ENCODE peak calls at places on chromosomes 3 and 15, in six cellular contexts. One of them, this sample, is unnamed.

GRCh38 chr3:72169561-72170472 is 384.9 kb upstream of the PROK2 start:
- DNase-seq in A549: no peak
- DNase-seq in GM12892: no peak
- DNase-seq in vagina: no peak
- DNase-seq in Peyer's patch: no peak
- DNase-seq in breast epithelium: no peak
- DNase-seq in this sample: no peak

GRCh38 chr3:133880886-133881455 is 14.7 kb downstream of the RAB6B start:
- DNase-seq in A549: no peak
- DNase-seq in GM12892: no peak
- DNase-seq in vagina: no peak
- DNase-seq in Peyer's patch: no peak
- DNase-seq in breast epithelium: peak; percentile 1
- DNase-seq in this sample: no peak

GRCh38 chr3:96779810-96780209 is 34.6 kb upstream of the EPHA6 start:
- DNase-seq in A549: no peak
- DNase-seq in GM12892: no peak
- DNase-seq in vagina: no peak
- DNase-seq in Peyer's patch: no peak
- DNase-seq in breast epithelium: no peak
- DNase-seq in this sample: no peak

GRCh38 chr15:84840741-84841429 is 23.7 kb downstream of the ALPK3 start:
- DNase-seq in A549: no peak
- DNase-seq in GM12892: no peak
- DNase-seq in vagina: no peak
- DNase-seq in Peyer's patch: peak; percentile 69
- DNase-seq in breast epithelium: peak; percentile 67
- DNase-seq in this sample: peak; percentile 51

GRCh38 chr3:42421818-42422796 is 11.7 kb upstream of the LYZL4 start:
- DNase-seq in A549: no peak
- DNase-seq in GM12892: no peak
- DNase-seq in vagina: no peak
- DNase-seq in Peyer's patch: peak; percentile 72
- DNase-seq in breast epithelium: no peak
- DNase-seq in this sample: no peak

GRCh38 chr15:39585394-39585841 is 4.5 kb downstream of the THBS1 start:
- DNase-seq in A549: no peak
- DNase-seq in GM12892: no peak
- DNase-seq in vagina: no peak
- DNase-seq in Peyer's patch: no peak
- DNase-seq in breast epithelium: no peak
- DNase-seq in this sample: no peak

GRCh38 chr15:79743032-79743431 is 153.8 kb downstream of the MTHFS start:
- DNase-seq in A549: no peak
- DNase-seq in GM12892: no peak
- DNase-seq in vagina: no peak
- DNase-seq in Peyer's patch: no peak
- DNase-seq in breast epithelium: no peak
- DNase-seq in this sample: no peak

GRCh38 chr3:55765906-55766701 is 279.0 kb upstream of the WNT5A start:
- DNase-seq in A549: no peak
- DNase-seq in GM12892: no peak
- DNase-seq in vagina: no peak
- DNase-seq in Peyer's patch: no peak
- DNase-seq in breast epithelium: no peak
- DNase-seq in this sample: no peak

GRCh38 chr15:90873998-90874605 is 5.7 kb downstream of the FURIN start:
- DNase-seq in A549: no peak
- DNase-seq in GM12892: no peak
- DNase-seq in vagina: no peak
- DNase-seq in Peyer's patch: peak; percentile 47
- DNase-seq in breast epithelium: no peak
- DNase-seq in this sample: no peak

GRCh38 chr3:61855211-61855610 is 293.8 kb downstream of the PTPRG start:
- DNase-seq in A549: no peak
- DNase-seq in GM12892: no peak
- DNase-seq in vagina: no peak
- DNase-seq in Peyer's patch: no peak
- DNase-seq in breast epithelium: no peak
- DNase-seq in this sample: no peak

GRCh38 chr15:101170568-101171350 is 81.1 kb downstream of the CHSY1 start:
- DNase-seq in A549: no peak
- DNase-seq in GM12892: no peak
- DNase-seq in vagina: peak; percentile 96
- DNase-seq in Peyer's patch: no peak
- DNase-seq in breast epithelium: no peak
- DNase-seq in this sample: peak; percentile 52

GRCh38 chr15:90553248-90553745 is 23.6 kb downstream of the CRTC3 start:
- DNase-seq in A549: no peak
- DNase-seq in GM12892: no peak
- DNase-seq in vagina: no peak
- DNase-seq in Peyer's patch: no peak
- DNase-seq in breast epithelium: no peak
- DNase-seq in this sample: no peak

GRCh38 chr3:111695584-111696213 is 100.6 kb upstream of the ZBED2 start:
- DNase-seq in A549: peak; percentile 25
- DNase-seq in GM12892: no peak
- DNase-seq in vagina: no peak
- DNase-seq in Peyer's patch: no peak
- DNase-seq in breast epithelium: no peak
- DNase-seq in this sample: no peak

GRCh38 chr15:57061696-57062095 is 143.3 kb downstream of the TCF12 start:
- DNase-seq in A549: no peak
- DNase-seq in GM12892: no peak
- DNase-seq in vagina: no peak
- DNase-seq in Peyer's patch: no peak
- DNase-seq in breast epithelium: no peak
- DNase-seq in this sample: no peak

GRCh38 chr15:42348083-42348482 is 11.2 kb upstream of the CAPN3 start:
- DNase-seq in A549: no peak
- DNase-seq in GM12892: no peak
- DNase-seq in vagina: no peak
- DNase-seq in Peyer's patch: no peak
- DNase-seq in breast epithelium: no peak
- DNase-seq in this sample: peak; percentile 23

GRCh38 chr3:55554621-55555020 is 67.5 kb upstream of the WNT5A start:
- DNase-seq in A549: no peak
- DNase-seq in GM12892: no peak
- DNase-seq in vagina: no peak
- DNase-seq in Peyer's patch: no peak
- DNase-seq in breast epithelium: no peak
- DNase-seq in this sample: no peak

GRCh38 chr3:112446343-112446742 is 52.9 kb downstream of the BTLA start:
- DNase-seq in A549: no peak
- DNase-seq in GM12892: no peak
- DNase-seq in vagina: no peak
- DNase-seq in Peyer's patch: no peak
- DNase-seq in breast epithelium: no peak
- DNase-seq in this sample: no peak

GRCh38 chr3:72265250-72265649 is 480.3 kb upstream of the PROK2 start:
- DNase-seq in A549: no peak
- DNase-seq in GM12892: no peak
- DNase-seq in vagina: no peak
- DNase-seq in Peyer's patch: no peak
- DNase-seq in breast epithelium: no peak
- DNase-seq in this sample: no peak

GRCh38 chr3:183764854-183765731 is 60.3 kb downstream of the MAP6D1 start:
- DNase-seq in A549: no peak
- DNase-seq in GM12892: no peak
- DNase-seq in vagina: no peak
- DNase-seq in Peyer's patch: no peak
- DNase-seq in breast epithelium: no peak
- DNase-seq in this sample: peak; percentile 29

GRCh38 chr3:79845546-79845945 is 77.7 kb upstream of the ROBO1 start:
- DNase-seq in A549: no peak
- DNase-seq in GM12892: no peak
- DNase-seq in vagina: no peak
- DNase-seq in Peyer's patch: no peak
- DNase-seq in breast epithelium: no peak
- DNase-seq in this sample: no peak

GRCh38 chr3:33438284-33438668 is 1.9 kb downstream of the UBP1 start:
- DNase-seq in A549: no peak
- DNase-seq in GM12892: no peak
- DNase-seq in vagina: peak; percentile 40
- DNase-seq in Peyer's patch: no peak
- DNase-seq in breast epithelium: no peak
- DNase-seq in this sample: no peak
- TF ChIP-seq POLR2A in A549: no peak
- TF ChIP-seq POLR2A in GM12892: no peak
- TF ChIP-seq POLR2A in vagina: no peak
- TF ChIP-seq POLR2A in Peyer's patch: no peak
- TF ChIP-seq POLR2A in breast epithelium: no peak
- TF ChIP-seq POLR2A in this sample: no peak

DNA sequence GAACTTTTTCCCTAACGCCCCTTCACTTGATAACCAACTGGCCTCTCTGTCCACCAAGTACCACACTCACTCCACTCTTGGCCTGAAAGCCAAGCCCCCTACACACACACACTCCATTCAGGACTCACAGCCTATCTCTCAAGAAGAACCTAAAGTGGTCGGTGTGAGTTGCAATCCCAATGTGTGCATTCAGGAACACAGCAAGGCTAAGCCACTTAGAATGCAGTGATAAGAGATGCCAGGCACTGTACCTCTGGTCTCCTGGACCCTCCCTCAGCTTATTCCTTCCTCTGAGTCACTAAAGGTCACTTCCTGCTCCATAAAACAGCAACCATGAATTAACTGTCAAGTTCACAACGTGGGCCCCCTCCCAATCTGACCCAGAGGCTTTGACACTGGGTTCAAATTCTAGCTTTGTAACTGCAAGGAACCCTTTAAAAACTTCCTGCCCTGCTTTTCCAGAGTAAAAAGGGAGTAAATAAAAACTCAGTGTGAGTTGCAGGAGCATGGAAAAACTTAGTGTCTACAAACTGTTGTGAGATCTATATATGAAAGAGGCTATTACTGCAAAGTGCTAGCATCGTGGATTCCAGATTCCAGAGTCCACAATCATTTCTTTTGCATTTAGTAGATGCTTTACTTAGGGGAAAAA is 17.6 kb upstream of the KCNMB3 start:
- DNase-seq in A549: no peak
- DNase-seq in GM12892: no peak
- DNase-seq in vagina: no peak
- DNase-seq in Peyer's patch: no peak
- DNase-seq in breast epithelium: no peak
- DNase-seq in this sample: no peak
- TF ChIP-seq POLR2A in A549: no peak
- TF ChIP-seq POLR2A in GM12892: no peak
- TF ChIP-seq POLR2A in vagina: no peak
- TF ChIP-seq POLR2A in Peyer's patch: no peak
- TF ChIP-seq POLR2A in breast epithelium: no peak
- TF ChIP-seq POLR2A in this sample: no peak

DNA sequence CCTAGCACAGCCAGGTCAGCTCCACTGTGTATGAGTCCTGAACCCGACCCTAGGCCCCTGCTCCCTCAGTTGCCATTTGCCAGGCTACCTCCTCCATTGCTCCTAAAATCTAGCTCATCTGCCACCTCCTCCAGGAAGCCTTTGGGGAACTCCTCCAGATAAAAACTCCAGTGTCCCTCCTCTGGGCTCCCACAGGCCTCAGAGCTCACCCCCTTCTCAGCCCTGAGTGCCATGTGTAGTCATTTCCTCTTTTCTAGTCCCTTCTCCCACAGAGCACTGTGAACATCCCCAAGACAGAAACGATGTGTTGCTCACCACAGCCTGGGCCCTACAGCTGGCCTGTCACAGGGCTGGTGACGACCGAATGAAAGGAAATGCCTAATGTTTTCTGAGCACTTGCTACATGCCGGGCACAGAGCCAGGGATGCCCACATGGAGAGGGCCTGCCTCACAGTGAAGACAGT is 61.0 kb downstream of the IQSEC1 start:
- DNase-seq in A549: no peak
- DNase-seq in GM12892: peak; percentile 50
- DNase-seq in vagina: no peak
- DNase-seq in Peyer's patch: no peak
- DNase-seq in breast epithelium: peak; percentile 56
- DNase-seq in this sample: peak; percentile 68
- TF ChIP-seq POLR2A in A549: no peak
- TF ChIP-seq POLR2A in GM12892: no peak
- TF ChIP-seq POLR2A in vagina: no peak
- TF ChIP-seq POLR2A in Peyer's patch: no peak
- TF ChIP-seq POLR2A in breast epithelium: no peak
- TF ChIP-seq POLR2A in this sample: no peak

GRCh38 chr15:86540840-86541467 is 461.3 kb downstream of the AGBL1 start:
- DNase-seq in A549: no peak
- DNase-seq in GM12892: no peak
- DNase-seq in vagina: no peak
- DNase-seq in Peyer's patch: no peak
- DNase-seq in breast epithelium: no peak
- DNase-seq in this sample: no peak

GRCh38 chr15:86541540-86541939 is 461.9 kb downstream of the AGBL1 start:
- DNase-seq in A549: no peak
- DNase-seq in GM12892: no peak
- DNase-seq in vagina: no peak
- DNase-seq in Peyer's patch: no peak
- DNase-seq in breast epithelium: no peak
- DNase-seq in this sample: no peak

GRCh38 chr15:86538141-86538540 is 458.5 kb downstream of the AGBL1 start:
- DNase-seq in A549: no peak
- DNase-seq in GM12892: no peak
- DNase-seq in vagina: no peak
- DNase-seq in Peyer's patch: no peak
- DNase-seq in breast epithelium: no peak
- DNase-seq in this sample: no peak
- TF ChIP-seq POLR2A in A549: no peak
- TF ChIP-seq POLR2A in GM12892: no peak
- TF ChIP-seq POLR2A in vagina: no peak
- TF ChIP-seq POLR2A in Peyer's patch: no peak
- TF ChIP-seq POLR2A in breast epithelium: no peak
- TF ChIP-seq POLR2A in this sample: no peak

DNA sequence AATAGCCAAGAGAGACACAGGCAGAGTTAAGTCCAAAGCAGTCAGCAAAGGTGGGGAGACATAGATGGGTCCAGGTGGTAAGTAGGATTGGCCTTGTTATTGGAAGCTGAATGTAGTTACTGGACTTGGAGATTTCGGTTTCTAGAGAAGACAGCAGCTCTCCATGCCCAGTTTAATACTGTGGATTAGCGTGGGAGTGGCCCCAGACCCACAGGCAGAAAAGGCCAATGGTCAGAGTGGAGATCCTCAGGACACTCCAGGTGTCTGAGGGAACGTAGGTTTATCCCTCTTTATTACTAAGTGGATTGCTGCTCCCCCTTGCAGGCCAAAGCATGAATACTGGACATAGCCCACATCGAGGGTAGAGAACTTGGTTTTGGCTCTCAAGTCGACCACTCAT is 225.4 kb upstream of the TPRG1 start:
- DNase-seq in A549: no peak
- DNase-seq in GM12892: no peak
- DNase-seq in vagina: no peak
- DNase-seq in Peyer's patch: no peak
- DNase-seq in breast epithelium: no peak
- DNase-seq in this sample: no peak
- TF ChIP-seq POLR2A in A549: no peak
- TF ChIP-seq POLR2A in GM12892: no peak
- TF ChIP-seq POLR2A in vagina: no peak
- TF ChIP-seq POLR2A in Peyer's patch: no peak
- TF ChIP-seq POLR2A in breast epithelium: no peak
- TF ChIP-seq POLR2A in this sample: no peak